ENCODE peak calls at places on chromosome 2, in five cellular contexts. Z is mesenchymal stem cell, H is H9, U is trophoblast cell, Q is IMR-90. Y is an unnamed sample.

GRCh38 chr2:72973566-72974435 is 56.5 kb downstream of the EMX1 start:
- DNase-seq in Z (peak), H (peak), U (peak), Q (peak), Y (peak)

GRCh38 chr2:98404556-98405250 is 40.0 kb upstream of the INPP4A start:
- DNase-seq in Z (no peak), H (no peak), U (peak), Q (no peak), Y (no peak)

GRCh38 chr2:23489471-23490400 is 104.8 kb downstream of the KLHL29 start:
- DNase-seq in Z (peak), H (no peak), U (no peak), Q (no peak), Y (no peak)

GRCh38 chr2:40160730-40161129 is 291.2 kb downstream of the SLC8A1 start:
- DNase-seq in Z (peak), H (no peak), U (no peak), Q (peak), Y (no peak)

GRCh38 chr2:15790326-15790725 is 150.0 kb upstream of the MYCN start:
- DNase-seq in Z (no peak), H (no peak), U (no peak), Q (no peak), Y (no peak)

GRCh38 chr2:37812941-37813730 is 112.0 kb upstream of the RMDN2 start:
- DNase-seq in Z (no peak), H (no peak), U (no peak), Q (no peak), Y (no peak)

GRCh38 chr2:165475270-165476004 is 5.9 kb downstream of the CSRNP3 start:
- DNase-seq in Z (no peak), H (no peak), U (no peak), Q (no peak), Y (no peak)

GRCh38 chr2:189379731-189380261 is 61.5 kb upstream of the WDR75 start:
- DNase-seq in Z (no peak), H (no peak), U (no peak), Q (peak), Y (no peak)

GRCh38 chr2:225041871-225042799 is at the start of gene DOCK10:
- DNase-seq in Z (peak), H (peak), U (no peak), Q (peak), Y (peak)

GRCh38 chr2:20501974-20502373 is 55.1 kb downstream of the RHOB start:
- DNase-seq in Z (peak), H (no peak), U (peak), Q (peak), Y (no peak)

GRCh38 chr2:235433860-235434259 is 60.0 kb upstream of the AGAP1 start:
- DNase-seq in Z (no peak), H (no peak), U (no peak), Q (peak), Y (no peak)

GRCh38 chr2:240480834-240481623 is 45.6 kb downstream of the GPC1 start:
- DNase-seq in Z (no peak), H (peak), U (no peak), Q (no peak), Y (no peak)

GRCh38 chr2:105478670-105479069 is 79.8 kb upstream of the FHL2 start:
- DNase-seq in Z (no peak), H (no peak), U (no peak), Q (no peak), Y (no peak)

GRCh38 chr2:145094353-145094752 is 574.4 kb upstream of the ZEB2 start:
- DNase-seq in Z (peak), H (no peak), U (no peak), Q (peak), Y (no peak)
- H3K23ac ChIP-seq in Z (no peak), H (no peak), U (no peak), Q (no peak), Y (no peak)

GRCh38 chr2:180647206-180647605 is 333.2 kb upstream of the UBE2E3 start:
- DNase-seq in Z (no peak), H (no peak), U (no peak), Q (no peak), Y (no peak)
- H2BK5ac ChIP-seq in Z (no peak), H (no peak), U (no peak), Q (no peak), Y (no peak)

GRCh38 chr2:2112416-2113131 is 218.5 kb downstream of the MYT1L start:
- DNase-seq in Z (no peak), H (no peak), U (no peak), Q (no peak), Y (no peak)
- H3K23ac ChIP-seq in Z (no peak), H (no peak), U (no peak), Q (no peak), Y (no peak)

GRCh38 chr2:218963597-218963996 is 4.1 kb downstream of the CDK5R2 start:
- DNase-seq in Z (no peak), H (no peak), U (no peak), Q (no peak), Y (no peak)
- H2BK5ac ChIP-seq in Z (no peak), H (no peak), U (no peak), Q (no peak), Y (no peak)

GRCh38 chr2:86283461-86284030 is 53.9 kb downstream of the REEP1 start:
- DNase-seq in Z (no peak), H (no peak), U (no peak), Q (no peak), Y (no peak)
- H3K23ac ChIP-seq in Z (no peak), H (no peak), U (no peak), Q (no peak), Y (no peak)